ENCODE peak calls at places on chromosome 2, in five cellular contexts. L is cerebellar cortex; A is GM13977; N is activated effector memory CD4-positive, alpha-beta T cell treated with Interleukin-2 at 50 U/mL for 16 hours; M is T1000. Q is an unnamed sample.
A peak's percentile ranks its signal among the peaks of the same experiment; 100 is the strongest.

GRCh38 chr2:69082430-69082997 is 69.5 kb downstream of the ANTXR1 start:
- DNase-seq in L (no peak), A (no peak), N (no peak), M (peak; percentile 53), Q (no peak)

GRCh38 chr2:127130421-127130820 is 23.5 kb upstream of the BIN1 start:
- DNase-seq in L (no peak), A (no peak), N (no peak), M (no peak), Q (no peak)

GRCh38 chr2:215652432-215652831 is 216.6 kb upstream of the FN1 start:
- DNase-seq in L (no peak), A (no peak), N (no peak), M (no peak), Q (no peak)

GRCh38 chr2:158722266-158723105 is 72.6 kb upstream of the DAPL1 start:
- DNase-seq in L (no peak), A (no peak), N (no peak), M (no peak), Q (no peak)

GRCh38 chr2:111704246-111704645 is 179.7 kb downstream of the ANAPC1 start:
- DNase-seq in L (no peak), A (no peak), N (no peak), M (peak; percentile 39), Q (peak; percentile 74)

GRCh38 chr2:111898703-111899514 is 502 bp downstream of the MERTK start:
- DNase-seq in L (no peak), A (peak; percentile 35), N (peak; percentile 2), M (no peak), Q (peak; percentile 79)

GRCh38 chr2:88442061-88442460 is 10.4 kb downstream of the FOXI3 start:
- DNase-seq in L (no peak), A (no peak), N (no peak), M (no peak), Q (no peak)

GRCh38 chr2:29314816-29315571 is 199.8 kb downstream of the CLIP4 start:
- DNase-seq in L (no peak), A (peak; percentile 37), N (peak; percentile 39), M (no peak), Q (peak; percentile 77)

GRCh38 chr2:196204991-196205766 is 33.8 kb upstream of the STK17B start:
- DNase-seq in L (no peak), A (peak; percentile 15), N (no peak), M (no peak), Q (peak; percentile 37)

GRCh38 chr2:63962186-63962585 is 57.0 kb downstream of the VPS54 start:
- DNase-seq in L (no peak), A (no peak), N (no peak), M (no peak), Q (no peak)

GRCh38 chr2:107069890-107070289 is 183.9 kb upstream of the ST6GAL2 start:
- DNase-seq in L (no peak), A (no peak), N (no peak), M (no peak), Q (no peak)

GRCh38 chr2:231379266-231380215 is 16.0 kb upstream of the B3GNT7 start:
- DNase-seq in L (no peak), A (no peak), N (no peak), M (no peak), Q (no peak)

GRCh38 chr2:101678379-101678778 is 19.1 kb upstream of the MAP4K4 start:
- DNase-seq in L (no peak), A (no peak), N (no peak), M (no peak), Q (no peak)

GRCh38 chr2:120473522-120474271 is 127.8 kb downstream of the INHBB start:
- DNase-seq in L (no peak), A (no peak), N (no peak), M (no peak), Q (no peak)

GRCh38 chr2:30666307-30666874 is 140.9 kb downstream of the CAPN13 start:
- DNase-seq in L (no peak), A (no peak), N (no peak), M (peak; percentile 78), Q (peak; percentile 59)

GRCh38 chr2:32732912-32733472 is 105.1 kb downstream of the TTC27 start:
- DNase-seq in L (no peak), A (peak; percentile 34), N (no peak), M (no peak), Q (no peak)

GRCh38 chr2:150191349-150191748 is 296.1 kb downstream of the RND3 start:
- DNase-seq in L (no peak), A (no peak), N (no peak), M (no peak), Q (no peak)

GRCh38 chr2:191910518-191910917 is 63.6 kb upstream of the CAVIN2 start:
- DNase-seq in L (no peak), A (no peak), N (no peak), M (no peak), Q (peak; percentile 6)

GRCh38 chr2:226953206-226953605 is 117.4 kb downstream of the RHBDD1 start:
- DNase-seq in L (no peak), A (no peak), N (no peak), M (no peak), Q (no peak)

GRCh38 chr2:8926356-8926755 is 77.1 kb downstream of the MBOAT2 start:
- DNase-seq in L (peak; percentile 5), A (no peak), N (no peak), M (no peak), Q (no peak)

GRCh38 chr2:72765997-72766609 is 59.7 kb downstream of the EXOC6B start:
- DNase-seq in L (no peak), A (no peak), N (no peak), M (no peak), Q (no peak)

GRCh38 chr2:182713611-182714010 is 2.4 kb upstream of the DNAJC10 start:
- DNase-seq in L (no peak), A (no peak), N (no peak), M (no peak), Q (peak; percentile 74)

GRCh38 chr2:17643031-17643615 is 102.6 kb downstream of the VSNL1 start:
- DNase-seq in L (no peak), A (no peak), N (no peak), M (peak; percentile 36), Q (peak; percentile 85)

GRCh38 chr2:64750001-64750816 is 96.5 kb upstream of the SERTAD2 start:
- DNase-seq in L (peak; percentile 83), A (no peak), N (peak; percentile 15), M (no peak), Q (peak; percentile 62)

GRCh38 chr2:183001948-183002347 is 36.3 kb downstream of the NCKAP1 start:
- DNase-seq in L (no peak), A (no peak), N (no peak), M (no peak), Q (no peak)

GRCh38 chr2:71882949-71883472 is 264.7 kb downstream of the CYP26B1 start:
- DNase-seq in L (peak; percentile 33), A (no peak), N (no peak), M (peak; percentile 58), Q (peak; percentile 96)

GRCh38 chr2:152466925-152467676 is 132.1 kb downstream of the FMNL2 start:
- DNase-seq in L (peak; percentile 62), A (peak; percentile 56), N (no peak), M (no peak), Q (peak; percentile 86)

GRCh38 chr2:101571951-101572350 is 97.0 kb upstream of the RFX8 start:
- DNase-seq in L (no peak), A (no peak), N (no peak), M (no peak), Q (no peak)

GRCh38 chr2:72982219-72982618 is 64.9 kb downstream of the EMX1 start:
- DNase-seq in L (no peak), A (no peak), N (no peak), M (no peak), Q (no peak)